ENCODE peak calls at places on chromosome 20, in eight cellular contexts. P is PC-9, D is psoas muscle, T is dorsolateral prefrontal cortex, Z is tibial nerve, O is sigmoid colon, C is coronary artery, M is IMR-90. U is an unnamed sample.

GRCh38 chr20:33948480-33948879 is 45.2 kb upstream of the RALY start:
- DNase-seq in P (no peak), D (no peak), T (no peak), Z (no peak), O (no peak), C (no peak), M (no peak), U (no peak)

GRCh38 chr20:57310821-57311514 is 18.6 kb upstream of the SPO11 start:
- DNase-seq in P (no peak), D (no peak), T (no peak), Z (no peak), O (no peak), C (peak; percentile 45), M (no peak), U (no peak)

GRCh38 chr20:52379723-52380336 is 188.3 kb upstream of the ZFP64 start:
- DNase-seq in P (peak; percentile 42), D (peak; percentile 56), T (no peak), Z (no peak), O (no peak), C (no peak), M (peak; percentile 17), U (peak; percentile 17)

GRCh38 chr20:38165089-38165965 is at the start of gene TGM2:
- DNase-seq in P (peak; percentile 95), D (peak; percentile 90), T (no peak), Z (no peak), O (peak; percentile 89), C (peak; percentile 91), M (peak; percentile 69), U (peak; percentile 90)

GRCh38 chr20:50110141-50111047 is 2.6 kb downstream of the UBE2V1 start:
- DNase-seq in P (peak; percentile 69), D (no peak), T (no peak), Z (no peak), O (no peak), C (no peak), M (no peak), U (peak; percentile 68)

GRCh38 chr20:49601153-49601924 is 33.4 kb upstream of the PTGIS start:
- DNase-seq in P (no peak), D (no peak), T (no peak), Z (no peak), O (no peak), C (no peak), M (no peak), U (no peak)

GRCh38 chr20:47578543-47578942 is 76.9 kb downstream of the NCOA3 start:
- DNase-seq in P (no peak), D (no peak), T (no peak), Z (no peak), O (no peak), C (no peak), M (no peak), U (no peak)

GRCh38 chr20:29689411-29690225 is 1567.8 kb upstream of the DEFB115 start:
- DNase-seq in P (peak; percentile 6), D (peak; percentile 41), T (peak; percentile 17), Z (no peak), O (peak; percentile 62), C (peak; percentile 54), M (no peak), U (no peak)

GRCh38 chr20:23257848-23258746 is 92.5 kb upstream of the NXT1 start:
- DNase-seq in P (no peak), D (no peak), T (no peak), Z (no peak), O (no peak), C (peak; percentile 63), M (peak; percentile 88), U (peak; percentile 86)

GRCh38 chr20:58566981-58567380 is 51.8 kb upstream of the APCDD1L start:
- DNase-seq in P (no peak), D (no peak), T (no peak), Z (no peak), O (no peak), C (no peak), M (no peak), U (no peak)

GRCh38 chr20:54662064-54662463 is 186.7 kb downstream of the DOK5 start:
- DNase-seq in P (no peak), D (no peak), T (no peak), Z (no peak), O (no peak), C (no peak), M (no peak), U (no peak)

GRCh38 chr20:22335210-22335609 is 249.2 kb downstream of the FOXA2 start:
- DNase-seq in P (no peak), D (no peak), T (no peak), Z (no peak), O (no peak), C (no peak), M (no peak), U (no peak)

GRCh38 chr20:31708839-31709534 is 13.7 kb downstream of the BCL2L1 start:
- DNase-seq in P (no peak), D (no peak), T (no peak), Z (no peak), O (peak; percentile 50), C (no peak), M (no peak), U (no peak)

GRCh38 chr20:38806855-38807655 is 1.6 kb downstream of the PPP1R16B start:
- DNase-seq in P (no peak), D (no peak), T (peak; percentile 51), Z (no peak), O (no peak), C (no peak), M (no peak), U (no peak)

GRCh38 chr20:41121399-41121798 is 15.9 kb upstream of the PLCG1 start:
- DNase-seq in P (no peak), D (no peak), T (no peak), Z (no peak), O (no peak), C (no peak), M (no peak), U (no peak)

GRCh38 chr20:51487525-51488279 is 54.8 kb downstream of the NFATC2 start:
- DNase-seq in P (peak; percentile 81), D (no peak), T (no peak), Z (no peak), O (no peak), C (no peak), M (peak; percentile 95), U (peak; percentile 72)

GRCh38 chr20:34271961-34272360 is 30.7 kb downstream of the ASIP start:
- DNase-seq in P (peak; percentile 44), D (no peak), T (no peak), Z (no peak), O (no peak), C (no peak), M (peak; percentile 52), U (peak; percentile 64)

GRCh38 chr20:61056136-61056535 is 195.9 kb upstream of the CDH4 start:
- DNase-seq in P (no peak), D (no peak), T (no peak), Z (no peak), O (peak; percentile 36), C (peak; percentile 40), M (no peak), U (no peak)

GRCh38 chr20:56442381-56443365 is 25.8 kb upstream of the RTF2 start:
- DNase-seq in P (no peak), D (no peak), T (no peak), Z (no peak), O (peak; percentile 39), C (no peak), M (peak; percentile 46), U (no peak)

GRCh38 chr20:59185809-59186208 is 22.2 kb downstream of the ZNF831 start:
- DNase-seq in P (no peak), D (no peak), T (peak; percentile 65), Z (no peak), O (no peak), C (no peak), M (no peak), U (no peak)

GRCh38 chr20:37990571-37991151 is 42.6 kb downstream of the TTI1 start:
- DNase-seq in P (peak; percentile 74), D (peak; percentile 82), T (no peak), Z (no peak), O (no peak), C (no peak), M (peak; percentile 78), U (peak; percentile 79)

DNA sequence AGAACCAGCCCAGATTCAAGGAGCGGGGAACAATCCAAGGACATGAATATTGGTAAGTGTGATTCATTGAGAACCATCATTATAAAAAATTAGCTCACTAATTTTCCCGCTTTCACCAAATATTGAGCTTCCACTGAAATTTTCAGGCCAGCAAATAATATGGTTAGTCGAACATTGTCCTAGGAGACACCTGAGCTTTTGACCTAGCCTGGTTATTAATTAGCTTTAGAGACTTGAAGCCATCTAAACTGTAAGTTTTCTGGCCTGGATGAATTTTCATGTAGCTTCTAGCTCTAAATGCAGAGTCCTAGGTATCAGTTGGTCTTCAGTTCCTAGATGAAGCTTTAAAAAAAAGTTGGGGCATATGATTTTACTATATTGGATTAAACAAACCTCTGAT is 17.1 kb upstream of the RALGAPA2 start:
- DNase-seq in P (no peak), D (no peak), T (no peak), Z (no peak), O (no peak), C (no peak), M (no peak), U (no peak)
- H3K4me3 ChIP-seq in P (no peak overlapping the region), D (no peak overlapping the region), T (no peak overlapping the region), Z (no peak overlapping the region), O (no peak overlapping the region), C (no peak overlapping the region), M (no peak overlapping the region), U (no peak overlapping the region)

GRCh38 chr20:8953300-8953699 is 115.6 kb upstream of the PLCB4 start:
- DNase-seq in P (no peak), D (no peak), T (no peak), Z (no peak), O (no peak), C (no peak), M (no peak), U (no peak)
- TF ChIP-seq CTCF in P (no peak), D (no peak), T (no peak), Z (no peak), O (no peak), C (no peak), M (no peak), U (no peak)

GRCh38 chr20:2692886-2693285 is 306 bp downstream of the EBF4 start:
- DNase-seq in P (no peak), D (no peak), T (no peak), Z (no peak), O (peak; percentile 54), C (no peak), M (no peak), U (no peak)
- H3K4me3 ChIP-seq in P (no peak overlapping the region), D (peak overlapping the region; percentile 52), T (no peak overlapping the region), Z (peak overlapping the region; percentile 33), O (no peak overlapping the region), C (peak overlapping the region; percentile 75), M (peak overlapping the region; percentile 37), U (peak overlapping the region; percentile 12)

GRCh38 chr20:44886828-44887227 is 1.3 kb downstream of the YWHAB start:
- DNase-seq in P (no peak), D (no peak), T (no peak), Z (no peak), O (no peak), C (no peak), M (no peak), U (no peak)

GRCh38 chr20:44886276-44886671 is 769 bp downstream of the YWHAB start:
- DNase-seq in P (no peak), D (no peak), T (no peak), Z (no peak), O (no peak), C (no peak), M (no peak), U (peak; percentile 29)

GRCh38 chr20:44887466-44887865 is 2.0 kb downstream of the YWHAB start:
- DNase-seq in P (no peak), D (no peak), T (no peak), Z (no peak), O (no peak), C (no peak), M (no peak), U (no peak)

GRCh38 chr20:44885392-44886275 is at the start of gene YWHAB:
- DNase-seq in P (peak; percentile 99), D (peak; percentile 99), T (peak; percentile 97), Z (peak; percentile 98), O (peak; percentile 99), C (peak; percentile 99), M (peak; percentile 95), U (peak; percentile 98)

GRCh38 chr20:44888226-44889103 is 3.0 kb downstream of the YWHAB start:
- DNase-seq in P (peak; percentile 12), D (no peak), T (no peak), Z (no peak), O (no peak), C (no peak), M (no peak), U (no peak)
- TF ChIP-seq CTCF in P (peak; percentile 72), D (peak; percentile 11), T (no peak), Z (no peak), O (peak; percentile 5), C (no peak), M (peak; percentile 25), U (peak; percentile 26)

U was measured in fibroblast of villous mesenchyme.